ENCODE peak calls at places on chromosomes 4 and X, in eight cellular contexts. V is CD8-positive, alpha-beta memory T cell; A is GM23248; T is prostate gland; J is right cardiac atrium; P is transverse colon; E is small intestine; G is CD4-positive, CD25-positive, alpha-beta regulatory T cell. I is an unnamed sample.

GRCh38 chrX:15151267-15152196 is 118.4 kb downstream of the ASB9 start:
- DNase-seq in V (no peak), A (peak; percentile 2), T (no peak), J (no peak), P (no peak), E (no peak), G (no peak), I (no peak)

GRCh38 chr4:125591290-125591689 is 276.5 kb downstream of the FAT4 start:
- DNase-seq in V (no peak), A (no peak), T (no peak), J (no peak), P (no peak), E (no peak), G (no peak), I (no peak)

GRCh38 chrX:105706041-105706440 is 116.3 kb upstream of the NRK start:
- DNase-seq in V (no peak), A (no peak), T (no peak), J (no peak), P (no peak), E (no peak), G (no peak), I (no peak)

GRCh38 chrX:9842541-9842940 is 56.3 kb downstream of the SHROOM2 start:
- DNase-seq in V (no peak), A (no peak), T (no peak), J (no peak), P (peak; percentile 45), E (peak; percentile 52), G (no peak), I (no peak)

GRCh38 chr4:55509272-55509671 is 37.4 kb downstream of the CLOCK start:
- DNase-seq in V (no peak), A (peak; percentile 3), T (no peak), J (no peak), P (no peak), E (no peak), G (no peak), I (no peak)

GRCh38 chrX:22690116-22690515 is 309.6 kb upstream of the DDX53 start:
- DNase-seq in V (no peak), A (peak; percentile 57), T (no peak), J (no peak), P (no peak), E (no peak), G (no peak), I (no peak)

GRCh38 chr4:167452922-167453321 is 218.6 kb upstream of the SPOCK3 start:
- DNase-seq in V (no peak), A (no peak), T (no peak), J (no peak), P (no peak), E (no peak), G (no peak), I (no peak)

GRCh38 chr4:3651267-3651846 is 114.8 kb upstream of the ADRA2C start:
- DNase-seq in V (no peak), A (no peak), T (no peak), J (peak; percentile 20), P (no peak), E (no peak), G (no peak), I (no peak)

GRCh38 chr4:65066106-65066505 is 604.2 kb downstream of the EPHA5 start:
- DNase-seq in V (no peak), A (no peak), T (no peak), J (no peak), P (no peak), E (no peak), G (no peak), I (no peak)

GRCh38 chr4:133146574-133147198 is 2.4 kb upstream of the PCDH10 start:
- DNase-seq in V (no peak), A (peak; percentile 73), T (no peak), J (peak; percentile 69), P (no peak), E (peak; percentile 5), G (no peak), I (no peak)

GRCh38 chrX:27815209-27815608 is 7.4 kb downstream of the MAGEB10 start:
- DNase-seq in V (no peak), A (no peak), T (no peak), J (no peak), P (no peak), E (no peak), G (no peak), I (no peak)

GRCh38 chr4:41287005-41287404 is 30.3 kb downstream of the UCHL1 start:
- DNase-seq in V (no peak), A (no peak), T (no peak), J (no peak), P (no peak), E (no peak), G (no peak), I (no peak)

GRCh38 chr4:170198742-170199141 is 109.0 kb upstream of the AADAT start:
- DNase-seq in V (no peak), A (peak; percentile 24), T (no peak), J (no peak), P (no peak), E (no peak), G (no peak), I (no peak)

GRCh38 chrX:31297881-31298280 is 226.0 kb upstream of the FTHL17 start:
- DNase-seq in V (no peak), A (no peak), T (no peak), J (no peak), P (no peak), E (no peak), G (no peak), I (no peak)

GRCh38 chrX:110180176-110180927 is 137.5 kb downstream of the AMMECR1 start:
- DNase-seq in V (no peak), A (peak; percentile 84), T (no peak), J (no peak), P (no peak), E (no peak), G (no peak), I (no peak)

GRCh38 chrX:109261279-109261678 is 220.6 kb downstream of the GUCY2F start:
- DNase-seq in V (no peak), A (no peak), T (no peak), J (no peak), P (no peak), E (no peak), G (no peak), I (no peak)

GRCh38 chr4:6152879-6153705 is 47.3 kb downstream of the JAKMIP1 start:
- DNase-seq in V (no peak), A (no peak), T (no peak), J (no peak), P (no peak), E (no peak), G (peak; percentile 37), I (no peak)

GRCh38 chr4:26859762-26860156 is 882 bp upstream of the STIM2 start:
- DNase-seq in V (no peak), A (no peak), T (peak; percentile 38), J (no peak), P (no peak), E (peak; percentile 37), G (no peak), I (no peak)

GRCh38 chrX:102599950-102600579 is 750 bp downstream of the ARMCX5 start:
- DNase-seq in V (no peak), A (peak; percentile 43), T (no peak), J (no peak), P (no peak), E (peak; percentile 2), G (no peak), I (no peak)

GRCh38 chr4:175637762-175638161 is 174.3 kb downstream of the GPM6A start:
- DNase-seq in V (no peak), A (no peak), T (no peak), J (no peak), P (no peak), E (no peak), G (no peak), I (no peak)

GRCh38 chr4:175635513-175635912 is 176.6 kb downstream of the GPM6A start:
- DNase-seq in V (no peak), A (no peak), T (no peak), J (no peak), P (no peak), E (no peak), G (no peak), I (no peak)

GRCh38 chr4:175646802-175647201 is 165.3 kb downstream of the GPM6A start:
- DNase-seq in V (no peak), A (peak; percentile 2), T (no peak), J (no peak), P (no peak), E (no peak), G (no peak), I (no peak)

GRCh38 chr4:175639346-175639745 is 172.7 kb downstream of the GPM6A start:
- DNase-seq in V (no peak), A (no peak), T (no peak), J (no peak), P (no peak), E (no peak), G (no peak), I (no peak)

GRCh38 chr4:175641053-175641452 is 171.0 kb downstream of the GPM6A start:
- DNase-seq in V (no peak), A (no peak), T (no peak), J (no peak), P (no peak), E (no peak), G (no peak), I (no peak)
- H3K27ac ChIP-seq in V (no peak overlapping the region), A (no peak overlapping the region), T (no peak overlapping the region), J (no peak overlapping the region), P (no peak overlapping the region), E (no peak overlapping the region), G (no peak overlapping the region), I (no peak overlapping the region)

DNA sequence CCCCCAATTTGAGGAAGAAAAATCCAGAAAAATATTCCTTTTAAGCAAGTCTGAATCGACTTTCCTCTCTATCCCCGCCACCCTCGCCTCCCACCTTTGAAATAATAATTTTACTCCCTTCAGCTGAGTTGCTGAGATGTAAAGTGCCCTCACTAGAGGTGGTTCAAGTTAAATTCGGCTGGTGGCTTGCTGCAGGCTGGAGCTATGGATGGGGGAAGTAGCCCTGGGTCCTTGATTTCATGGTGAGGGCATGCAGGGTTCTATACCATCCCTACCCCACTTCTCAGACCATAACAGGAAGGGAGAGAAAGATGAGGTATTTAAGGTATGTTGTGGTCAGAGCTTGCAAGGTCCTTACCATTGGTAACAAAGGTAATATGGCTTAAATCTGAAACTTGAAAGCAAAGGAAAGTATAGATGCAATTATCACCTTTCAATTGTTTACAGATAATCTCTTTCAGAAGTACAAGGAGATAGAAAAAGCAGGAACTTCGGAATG is 440.0 kb downstream of the INPP4B start:
- DNase-seq in V (no peak), A (peak; percentile 35), T (no peak), J (no peak), P (no peak), E (no peak), G (no peak), I (no peak)
- H3K4me1 ChIP-seq in V (peaks cover 54% of the 10 kb centered on the region), A (peaks cover 66% of the 10 kb centered on the region), T (no peaks in the 10 kb centered on the region), J (peaks cover 2% of the 10 kb centered on the region), P (peaks cover 14% of the 10 kb centered on the region), E (no peaks in the 10 kb centered on the region), G (peaks cover 64% of the 10 kb centered on the region), I (peaks cover 5% of the 10 kb centered on the region)

GRCh38 chr4:40182979-40183378 is 13.9 kb upstream of the RHOH start:
- DNase-seq in V (no peak), A (no peak), T (no peak), J (no peak), P (no peak), E (no peak), G (no peak), I (no peak)
- H3K9me3 ChIP-seq in V (no peaks in the 10 kb centered on the region), A (no peaks in the 10 kb centered on the region), T (no peaks in the 10 kb centered on the region), J (no peaks in the 10 kb centered on the region), P (no peaks in the 10 kb centered on the region), E (no peaks in the 10 kb centered on the region), G (no peaks in the 10 kb centered on the region), I (no peaks in the 10 kb centered on the region)

DNA sequence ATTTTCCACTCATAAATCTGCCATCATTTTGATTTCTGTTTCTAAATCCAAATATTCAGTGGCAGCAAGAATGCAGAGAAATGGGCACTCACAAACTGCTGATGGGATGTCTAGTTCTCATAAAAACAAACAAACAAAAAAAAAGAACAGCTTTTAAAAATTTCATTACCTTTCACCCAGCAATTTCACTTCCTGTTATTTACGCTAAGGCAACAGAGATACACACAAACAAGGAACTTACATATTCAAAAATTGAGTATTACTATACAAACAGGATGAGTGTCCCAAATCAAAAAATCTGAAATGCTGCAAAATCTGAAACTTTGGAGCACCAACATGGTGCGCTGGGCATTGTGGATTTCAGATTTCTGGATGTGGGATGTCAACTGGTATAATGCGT is 36.4 kb downstream of the FAT1 start:
- DNase-seq in V (no peak), A (no peak), T (no peak), J (no peak), P (no peak), E (no peak), G (no peak), I (no peak)
- H3K27ac ChIP-seq in V (no peak overlapping the region), A (peak overlapping the region; percentile 79), T (no peak overlapping the region), J (no peak overlapping the region), P (peak overlapping the region; percentile 26), E (no peak overlapping the region), G (no peak overlapping the region), I (no peak overlapping the region)